ENCODE peak calls at places on chromosome 11, in nine cellular contexts. F, Q, X, U, J, G, M, A and P are unnamed samples.

GRCh38 chr11:36304349-36304748 is 8.3 kb downstream of the PRR5L start:
- DNase-seq in M (no peak), X (no peak), Q (no peak), G (no peak), A (no peak), J (no peak), U (no peak), F (peak), P (no peak)

GRCh38 chr11:109196016-109196415 is 226.0 kb upstream of the C11orf87 start:
- DNase-seq in U (no peak), G (no peak), Q (no peak), A (no peak), M (no peak), J (no peak), F (no peak), X (no peak), P (no peak)

GRCh38 chr11:71129624-71130023 is 122.8 kb downstream of the SHANK2 start:
- DNase-seq in F (no peak), A (no peak), G (no peak), Q (no peak), U (no peak), M (no peak), J (no peak), X (no peak), P (no peak)

GRCh38 chr11:46375392-46376101 is 5.9 kb upstream of the MDK start:
- DNase-seq in M (no peak), J (no peak), X (no peak), G (no peak), F (no peak), Q (no peak), A (no peak), U (no peak), P (no peak)

GRCh38 chr11:95143106-95143681 is 53.5 kb downstream of the ENDOD1 start:
- DNase-seq in X (no peak), U (no peak), J (no peak), G (no peak), F (no peak), M (no peak), A (no peak), Q (no peak), P (no peak)

GRCh38 chr11:7449841-7450214 is 35.5 kb upstream of the OLFML1 start:
- DNase-seq in J (no peak), M (no peak), X (no peak), A (no peak), U (no peak), F (peak), G (no peak), Q (no peak), P (no peak)

GRCh38 chr11:133927690-133928627 is 28.8 kb downstream of the IGSF9B start:
- DNase-seq in G (peak), Q (peak), M (peak), J (peak), F (peak), A (peak), U (peak), X (peak), P (no peak)

GRCh38 chr11:40134820-40135219 is 1324.6 kb downstream of the LRRC4C start:
- DNase-seq in X (no peak), G (no peak), F (no peak), M (no peak), A (no peak), U (no peak), Q (no peak), J (no peak), P (no peak)

GRCh38 chr11:123654566-123655081 is at the start of gene SCN3B:
- DNase-seq in A (peak), M (no peak), F (peak), G (peak), Q (peak), J (no peak), U (no peak), X (peak), P (peak)

GRCh38 chr11:11977206-11977938 is 31.1 kb downstream of the DKK3 start:
- DNase-seq in F (peak), A (peak), Q (no peak), U (no peak), G (no peak), X (no peak), M (no peak), J (no peak), P (no peak)

GRCh38 chr11:69106124-69106811 is 49.5 kb upstream of the SMIM38 start:
- DNase-seq in X (no peak), A (no peak), U (no peak), J (no peak), G (no peak), F (no peak), Q (no peak), M (no peak), P (no peak)

GRCh38 chr11:75337195-75337654 is 14.2 kb downstream of the ARRB1 start:
- DNase-seq in X (no peak), M (no peak), G (no peak), J (no peak), F (peak), A (no peak), Q (peak), U (no peak), P (no peak)

GRCh38 chr11:124875943-124876817 is 10.9 kb downstream of the ROBO3 start:
- DNase-seq in J (peak), M (peak), X (peak), U (peak), Q (peak), F (peak), A (peak), G (peak), P (peak)

GRCh38 chr11:65436412-65437032 is 13.9 kb downstream of the NEAT1 start:
- DNase-seq in G (no peak), M (no peak), Q (peak), J (no peak), U (no peak), X (no peak), F (peak), A (no peak), P (no peak)

GRCh38 chr11:125224391-125225015 is 60.0 kb downstream of the PKNOX2 start:
- DNase-seq in A (peak), M (no peak), J (no peak), U (no peak), Q (no peak), G (peak), F (peak), X (no peak), P (no peak)

GRCh38 chr11:18710545-18710944 is 12.0 kb downstream of the TMEM86A start:
- DNase-seq in J (no peak), G (no peak), U (no peak), A (no peak), M (no peak), Q (no peak), X (no peak), F (no peak), P (no peak)

GRCh38 chr11:64619811-64620285 is 28.8 kb downstream of the SLC22A12 start:
- DNase-seq in X (no peak), Q (peak), J (no peak), M (no peak), F (no peak), U (no peak), G (no peak), A (peak), P (no peak)

GRCh38 chr11:27600656-27601055 is 94.1 kb upstream of the LIN7C start:
- DNase-seq in Q (peak), J (no peak), X (no peak), U (no peak), A (no peak), F (no peak), M (no peak), G (no peak), P (no peak)

GRCh38 chr11:128548655-128549255 is 38.6 kb downstream of the ETS1 start:
- DNase-seq in Q (peak), M (no peak), X (no peak), A (no peak), J (peak), G (peak), U (no peak), F (peak), P (no peak)

GRCh38 chr11:92920295-92920694 is 49.2 kb upstream of the MTNR1B start:
- DNase-seq in F (no peak), U (no peak), Q (no peak), A (no peak), J (no peak), G (no peak), X (no peak), M (no peak), P (no peak)

GRCh38 chr11:14974723-14975587 is 2.8 kb upstream of the CALCA start:
- DNase-seq in M (peak), A (peak), G (peak), Q (peak), J (peak), X (no peak), U (peak), F (peak), P (no peak)

GRCh38 chr11:134560566-134561347 is 148.7 kb upstream of the B3GAT1 start:
- DNase-seq in X (no peak), F (no peak), A (no peak), J (no peak), M (no peak), G (no peak), U (no peak), Q (no peak), P (no peak)

GRCh38 chr11:124874571-124875255 is 9.5 kb downstream of the ROBO3 start:
- DNase-seq in M (no peak), A (no peak), G (no peak), X (no peak), J (no peak), F (no peak), Q (no peak), U (no peak), P (no peak)

GRCh38 chr11:63132985-63133775 is 10.8 kb downstream of the SLC22A24 start:
- DNase-seq in F (no peak), U (no peak), G (no peak), J (no peak), M (no peak), A (no peak), Q (no peak), X (no peak), P (no peak)

GRCh38 chr11:112880454-112880853 is 80.8 kb upstream of the NCAM1 start:
- DNase-seq in Q (peak), F (no peak), J (no peak), M (no peak), U (no peak), G (no peak), X (no peak), A (no peak), P (no peak)

GRCh38 chr11:78783846-78784245 is 209.2 kb upstream of the NARS2 start:
- DNase-seq in F (no peak), J (no peak), Q (no peak), M (no peak), X (no peak), U (no peak), G (no peak), A (no peak), P (no peak)

GRCh38 chr11:44661311-44661717 is 65.4 kb upstream of the TSPAN18 start:
- DNase-seq in G (no peak), X (no peak), A (no peak), M (no peak), J (no peak), U (no peak), Q (no peak), F (no peak), P (no peak)

GRCh38 chr11:86811637-86812321 is 11.4 kb downstream of the PRSS23 start:
- DNase-seq in X (no peak), J (no peak), F (peak), G (no peak), A (no peak), Q (peak), M (no peak), U (no peak), P (no peak)

GRCh38 chr11:60782393-60783140 is 2.6 kb upstream of the MS4A10 start:
- DNase-seq in U (no peak), J (no peak), M (no peak), G (no peak), F (no peak), Q (no peak), A (no peak), X (no peak), P (no peak)